ENCODE peak calls at places on chromosome 12, in five cellular contexts. One of them, this sample, is unnamed.

GRCh38 chr12:122788387-122788786 is 14.0 kb downstream of the CCDC62 start:
- DNase-seq in putamen: no peak
- DNase-seq in AG09319: no peak
- DNase-seq in lower leg skin: no peak
- DNase-seq in H9: no peak
- DNase-seq in this sample: no peak

GRCh38 chr12:125453751-125454150 is 388.5 kb downstream of the AACS start:
- DNase-seq in putamen: peak
- DNase-seq in AG09319: no peak
- DNase-seq in lower leg skin: no peak
- DNase-seq in H9: no peak
- DNase-seq in this sample: no peak

GRCh38 chr12:12219664-12220063 is 47.2 kb downstream of the LRP6 start:
- DNase-seq in putamen: no peak
- DNase-seq in AG09319: no peak
- DNase-seq in lower leg skin: no peak
- DNase-seq in H9: no peak
- DNase-seq in this sample: no peak

GRCh38 chr12:94749890-94750289 is 99.5 kb upstream of the TMCC3 start:
- DNase-seq in putamen: no peak
- DNase-seq in AG09319: no peak
- DNase-seq in lower leg skin: no peak
- DNase-seq in H9: no peak
- DNase-seq in this sample: no peak

GRCh38 chr12:442235-442884 is 17.4 kb upstream of the B4GALNT3 start:
- DNase-seq in putamen: peak
- DNase-seq in AG09319: peak
- DNase-seq in lower leg skin: no peak
- DNase-seq in H9: peak
- DNase-seq in this sample: peak

GRCh38 chr12:26124491-26125450 is at the start of gene BHLHE41:
- DNase-seq in putamen: peak
- DNase-seq in AG09319: no peak
- DNase-seq in lower leg skin: peak
- DNase-seq in H9: peak
- DNase-seq in this sample: peak

GRCh38 chr12:12985817-12986408 is 14.2 kb downstream of the HEBP1 start:
- DNase-seq in putamen: no peak
- DNase-seq in AG09319: no peak
- DNase-seq in lower leg skin: no peak
- DNase-seq in H9: peak
- DNase-seq in this sample: no peak

GRCh38 chr12:3362751-3363150 is 128.3 kb upstream of the PRMT8 start:
- DNase-seq in putamen: no peak
- DNase-seq in AG09319: no peak
- DNase-seq in lower leg skin: no peak
- DNase-seq in H9: peak
- DNase-seq in this sample: peak

GRCh38 chr12:46770501-46771183 is 55.2 kb downstream of the SLC38A4 start:
- DNase-seq in putamen: peak
- DNase-seq in AG09319: no peak
- DNase-seq in lower leg skin: no peak
- DNase-seq in H9: no peak
- DNase-seq in this sample: no peak

GRCh38 chr12:80877706-80878384 is 59.9 kb downstream of the LIN7A start:
- DNase-seq in putamen: no peak
- DNase-seq in AG09319: no peak
- DNase-seq in lower leg skin: no peak
- DNase-seq in H9: no peak
- DNase-seq in this sample: no peak

GRCh38 chr12:106205208-106206069 is 42.4 kb downstream of the CKAP4 start:
- DNase-seq in putamen: no peak
- DNase-seq in AG09319: no peak
- DNase-seq in lower leg skin: no peak
- DNase-seq in H9: peak
- DNase-seq in this sample: no peak

GRCh38 chr12:57627504-57628279 is 5.3 kb downstream of the B4GALNT1 start:
- DNase-seq in putamen: no peak
- DNase-seq in AG09319: no peak
- DNase-seq in lower leg skin: peak
- DNase-seq in H9: no peak
- DNase-seq in this sample: peak

GRCh38 chr12:84411031-84411430 is 501.6 kb downstream of the SLC6A15 start:
- DNase-seq in putamen: no peak
- DNase-seq in AG09319: no peak
- DNase-seq in lower leg skin: no peak
- DNase-seq in H9: no peak
- DNase-seq in this sample: no peak

GRCh38 chr12:110197003-110197402 is 72.8 kb downstream of the IFT81 start:
- DNase-seq in putamen: no peak
- DNase-seq in AG09319: no peak
- DNase-seq in lower leg skin: no peak
- DNase-seq in H9: no peak
- DNase-seq in this sample: no peak